ENCODE peak calls at places on chromosome 1, in eight cellular contexts. Q is transverse colon; H is right atrium auricular region; E is coronary artery; K is lower lobe of right lung; W is endodermal cell; C is fibroblast of lung; T is CD4-positive, CD25-positive, alpha-beta regulatory T cell. R is an unnamed sample.

GRCh38 chr1:174812656-174813055 is 187.1 kb upstream of the CACYBP start:
- DNase-seq in K (no peak), C (no peak), H (no peak), E (no peak), T (no peak), Q (no peak), W (peak; percentile 58), R (no peak)

GRCh38 chr1:42669936-42670335 is 11.7 kb downstream of the PPIH start:
- DNase-seq in H (no peak), Q (no peak), C (no peak), E (no peak), T (no peak), K (peak; percentile 51), W (no peak), R (no peak)

GRCh38 chr1:64194168-64195088 is 9.0 kb upstream of the UBE2U start:
- DNase-seq in K (no peak), W (peak; percentile 35), E (no peak), H (no peak), Q (no peak), C (no peak), T (no peak), R (peak; percentile 10)

GRCh38 chr1:81889166-81889565 is 88.4 kb downstream of the ADGRL2 start:
- DNase-seq in Q (no peak), E (no peak), T (no peak), W (no peak), H (no peak), C (no peak), K (no peak), R (no peak)

GRCh38 chr1:182726941-182727340 is 42.6 kb upstream of the RGS8 start:
- DNase-seq in K (no peak), H (no peak), E (no peak), T (no peak), Q (no peak), W (no peak), C (peak; percentile 53), R (no peak)

GRCh38 chr1:41240806-41241747 is 1.0 kb downstream of the SCMH1 start:
- DNase-seq in T (peak; percentile 23), W (peak; percentile 76), K (peak; percentile 76), Q (peak; percentile 76), E (peak; percentile 83), H (peak; percentile 66), C (peak; percentile 41), R (peak; percentile 32)

GRCh38 chr1:226677121-226678020 is 61.7 kb downstream of the ITPKB start:
- DNase-seq in Q (peak; percentile 79), H (peak; percentile 91), T (peak; percentile 78), W (no peak), E (peak; percentile 87), C (peak; percentile 84), K (no peak), R (peak; percentile 78)

GRCh38 chr1:41574842-41575241 is 90.4 kb upstream of the EDN2 start:
- DNase-seq in C (no peak), Q (no peak), H (no peak), W (peak; percentile 40), K (no peak), E (no peak), T (no peak), R (no peak)

GRCh38 chr1:186838380-186839076 is 9.8 kb downstream of the PLA2G4A start:
- DNase-seq in W (no peak), Q (no peak), T (no peak), C (no peak), K (no peak), H (no peak), E (no peak), R (no peak)

GRCh38 chr1:21864730-21865129 is 52.7 kb downstream of the LDLRAD2 start:
- DNase-seq in T (no peak), E (no peak), H (no peak), C (no peak), W (no peak), Q (no peak), K (peak; percentile 41), R (no peak)

GRCh38 chr1:74368335-74368734 is 133.1 kb downstream of the TNNI3K start:
- DNase-seq in H (no peak), C (peak; percentile 48), K (no peak), Q (no peak), T (no peak), E (no peak), W (no peak), R (no peak)

GRCh38 chr1:162976628-162977027 is 92.5 kb upstream of the RGS4 start:
- DNase-seq in Q (no peak), W (no peak), K (no peak), H (no peak), T (no peak), C (no peak), E (no peak), R (no peak)

GRCh38 chr1:183910780-183911179 is 105.9 kb downstream of the RGL1 start:
- DNase-seq in Q (no peak), C (no peak), E (no peak), T (no peak), W (no peak), K (no peak), H (no peak), R (no peak)

GRCh38 chr1:235077571-235078479 is 50.8 kb downstream of the TOMM20 start:
- DNase-seq in Q (no peak), W (no peak), E (no peak), H (no peak), K (peak; percentile 63), T (no peak), C (no peak), R (no peak)

GRCh38 chr1:56866656-56867055 is 12.1 kb downstream of the C8A start:
- DNase-seq in Q (no peak), H (no peak), E (no peak), W (no peak), K (no peak), T (no peak), C (peak; percentile 78), R (no peak)

GRCh38 chr1:212219679-212220463 is 65.3 kb upstream of the PPP2R5A start:
- DNase-seq in W (peak; percentile 68), K (no peak), T (no peak), H (no peak), Q (no peak), C (peak; percentile 84), E (no peak), R (no peak)

GRCh38 chr1:19076841-19077616 is 120.6 kb upstream of the IFFO2 start:
- DNase-seq in W (no peak), K (no peak), C (no peak), Q (no peak), T (no peak), H (no peak), E (no peak), R (no peak)
- H3K27ac ChIP-seq in W (no peak overlapping the region), K (no peak overlapping the region), C (no peak overlapping the region), Q (no peak overlapping the region), T (no peak overlapping the region), H (no peak overlapping the region), E (no peak overlapping the region), R (no peak overlapping the region)

GRCh38 chr1:13869172-13869797 is 169.3 kb downstream of the PRDM2 start:
- DNase-seq in T (no peak), K (no peak), Q (no peak), H (no peak), W (no peak), C (no peak), E (no peak), R (no peak)

GRCh38 chr1:13860023-13860422 is 160.0 kb downstream of the PRDM2 start:
- DNase-seq in E (no peak), C (no peak), Q (peak; percentile 28), T (no peak), K (no peak), W (no peak), H (no peak), R (no peak)

GRCh38 chr1:13863701-13864100 is 163.7 kb downstream of the PRDM2 start:
- DNase-seq in C (no peak), T (no peak), H (no peak), Q (no peak), E (no peak), W (no peak), K (no peak), R (no peak)

GRCh38 chr1:13864760-13865159 is 164.8 kb downstream of the PRDM2 start:
- DNase-seq in E (no peak), C (no peak), T (no peak), Q (no peak), H (no peak), K (no peak), W (no peak), R (no peak)
- H3K27ac ChIP-seq in E (no peak overlapping the region), C (no peak overlapping the region), T (no peak overlapping the region), Q (no peak overlapping the region), H (no peak overlapping the region), K (no peak overlapping the region), W (no peak overlapping the region), R (no peak overlapping the region)

GRCh38 chr1:48062353-48062752 is 65.2 kb upstream of the TRABD2B start:
- DNase-seq in T (no peak), W (no peak), H (no peak), C (no peak), K (no peak), E (no peak), Q (no peak), R (no peak)
- H3K27ac ChIP-seq in T (no peak overlapping the region), W (no peak overlapping the region), H (no peak overlapping the region), C (no peak overlapping the region), K (no peak overlapping the region), E (no peak overlapping the region), Q (no peak overlapping the region), R (no peak overlapping the region)

DNA sequence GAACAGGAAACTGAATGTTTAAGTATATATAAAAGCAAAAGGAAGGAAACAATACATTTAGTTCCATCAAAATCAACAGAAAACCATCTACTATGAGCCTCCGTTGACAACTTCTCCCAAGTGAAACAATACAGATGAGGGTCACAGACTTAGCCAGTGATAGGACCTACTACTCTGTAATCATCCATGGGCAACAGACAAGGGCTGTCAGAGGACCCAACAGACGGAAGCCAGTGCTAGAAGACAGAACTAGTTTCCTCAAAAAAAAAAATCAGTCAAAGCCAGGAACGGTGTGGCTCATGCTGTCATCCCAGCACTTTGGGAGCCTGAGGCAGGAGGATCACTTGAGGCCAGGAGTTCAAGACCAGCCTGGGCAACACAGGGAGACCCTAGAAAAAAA is 20.6 kb downstream of the RERE start:
- DNase-seq in T (no peak), E (no peak), W (no peak), K (no peak), H (no peak), C (no peak), Q (no peak), R (no peak)
- H3K27ac ChIP-seq in T (no peak overlapping the region), E (no peak overlapping the region), W (no peak overlapping the region), K (no peak overlapping the region), H (no peak overlapping the region), C (no peak overlapping the region), Q (no peak overlapping the region), R (no peak overlapping the region)

DNA sequence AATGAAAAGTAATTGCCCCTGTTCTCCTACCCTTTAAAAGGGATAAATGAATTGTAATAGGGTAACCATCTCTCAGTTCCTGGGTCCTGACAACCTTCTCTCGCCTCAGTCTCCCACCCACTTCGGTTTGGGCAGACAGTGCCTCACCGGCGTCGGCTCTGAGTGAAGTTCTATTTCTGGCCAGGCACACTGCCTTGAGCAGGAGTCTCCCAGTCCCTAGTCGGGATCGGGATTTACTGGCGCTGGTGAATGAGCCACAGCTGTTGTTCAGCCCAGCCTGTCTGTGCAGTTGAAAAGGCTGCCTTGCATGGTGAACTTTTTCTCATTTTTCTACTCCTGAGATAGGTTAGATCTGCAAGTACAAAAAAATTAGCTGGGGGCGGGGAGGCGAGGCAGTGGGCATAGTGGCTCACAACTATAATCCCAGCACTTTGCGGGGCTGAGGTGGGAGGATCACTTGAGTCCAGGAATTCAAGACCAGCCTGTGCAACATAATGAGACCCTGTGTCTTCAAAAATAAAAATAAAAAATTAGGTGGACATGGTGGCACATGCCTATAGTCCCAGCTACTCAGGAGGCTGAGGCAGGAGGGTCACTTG is 7.4 kb downstream of the PLEKHM2 start:
- DNase-seq in Q (no peak), W (no peak), C (no peak), E (no peak), T (no peak), K (no peak), H (no peak), R (no peak)
- H3K27ac ChIP-seq in Q (no peak overlapping the region), W (no peak overlapping the region), C (no peak overlapping the region), E (peak overlapping the region; percentile 73), T (no peak overlapping the region), K (no peak overlapping the region), H (peak overlapping the region; percentile 76), R (no peak overlapping the region)